ENCODE peak calls at places on chromosome 7, in ten cellular contexts. S is fibroblast of lung; E is CD4-positive, alpha-beta T cell; W is cardiac fibroblast; P is progenitor cell of endocrine pancreas; K is gastrocnemius medialis; D is WERI-Rb-1; T is AG04450; U is mucosa of descending colon; H is GM20000. C is an unnamed sample.

GRCh38 chr7:8637322-8637721 is 203.9 kb downstream of the NXPH1 start:
- DNase-seq in U (peak; percentile 7), S (no peak), H (no peak), K (no peak), T (no peak), W (no peak), P (no peak), E (no peak), D (no peak), C (no peak)

GRCh38 chr7:66768865-66769832 is 28.6 kb downstream of the RABGEF1 start:
- DNase-seq in T (no peak), H (no peak), E (no peak), S (peak; percentile 13), P (no peak), D (no peak), U (no peak), W (no peak), K (no peak), C (no peak)

GRCh38 chr7:99030145-99030856 is 113.6 kb downstream of the SMURF1 start:
- DNase-seq in T (no peak), P (no peak), U (no peak), H (no peak), E (no peak), S (no peak), W (peak; percentile 28), K (no peak), D (no peak), C (peak; percentile 68)

GRCh38 chr7:158244873-158245723 is 342.5 kb downstream of the PTPRN2 start:
- DNase-seq in D (no peak), H (peak; percentile 2), P (no peak), K (no peak), T (no peak), E (no peak), W (no peak), U (no peak), S (no peak), C (no peak)

GRCh38 chr7:148572067-148572522 is 18.5 kb upstream of the C7orf33 start:
- DNase-seq in D (no peak), T (no peak), P (no peak), U (no peak), S (no peak), K (no peak), W (no peak), H (no peak), E (no peak), C (no peak)

GRCh38 chr7:51223505-51223904 is 93.1 kb downstream of the COBL start:
- DNase-seq in K (no peak), T (no peak), E (no peak), D (no peak), U (no peak), H (no peak), S (no peak), W (no peak), P (no peak), C (peak; percentile 17)

GRCh38 chr7:74306737-74307469 is 17.7 kb downstream of the CLIP2 start:
- DNase-seq in U (no peak), W (peak; percentile 70), T (no peak), K (no peak), D (no peak), E (no peak), H (peak; percentile 55), S (peak; percentile 64), P (no peak), C (peak; percentile 83)

GRCh38 chr7:76291346-76292205 is 10.9 kb upstream of the HSPB1 start:
- DNase-seq in E (peak; percentile 89), W (peak; percentile 99), T (peak; percentile 96), S (peak; percentile 94), U (peak; percentile 95), D (peak; percentile 83), H (peak; percentile 91), P (peak; percentile 86), K (peak; percentile 82), C (peak; percentile 98)

GRCh38 chr7:158432369-158433270 is 155.0 kb downstream of the PTPRN2 start:
- DNase-seq in E (no peak), H (no peak), K (no peak), T (no peak), S (peak; percentile 67), P (peak; percentile 73), U (peak; percentile 86), D (peak; percentile 22), W (peak; percentile 64), C (no peak)

GRCh38 chr7:87570178-87570577 is 30.5 kb downstream of the ABCB1 start:
- DNase-seq in P (no peak), K (no peak), H (no peak), U (no peak), T (peak; percentile 74), W (peak; percentile 38), S (peak; percentile 77), E (no peak), D (no peak), C (no peak)

GRCh38 chr7:127152423-127152822 is 100.3 kb downstream of the GRM8 start:
- DNase-seq in P (no peak), D (no peak), K (no peak), T (no peak), W (no peak), U (no peak), E (no peak), S (no peak), H (no peak), C (no peak)

GRCh38 chr7:134174797-134175261 is 47.7 kb downstream of the LRGUK start:
- DNase-seq in W (peak; percentile 91), H (peak; percentile 52), D (no peak), K (no peak), S (peak; percentile 87), P (no peak), T (peak; percentile 33), E (no peak), U (peak; percentile 3), C (no peak)

GRCh38 chr7:57403601-57404342 is 46.2 kb upstream of the ZNF716 start:
- DNase-seq in T (no peak), K (no peak), U (peak; percentile 9), S (no peak), H (no peak), W (no peak), D (no peak), E (no peak), P (no peak), C (no peak)

GRCh38 chr7:102287465-102288146 is 938 bp downstream of the SH2B2 start:
- DNase-seq in E (no peak), S (peak; percentile 12), P (no peak), W (no peak), K (no peak), U (peak; percentile 56), H (peak; percentile 66), T (no peak), D (peak; percentile 39), C (no peak)

GRCh38 chr7:155009570-155010157 is 6.7 kb upstream of the PAXIP1 start:
- DNase-seq in H (peak; percentile 27), U (peak; percentile 38), T (no peak), K (no peak), S (no peak), W (peak; percentile 19), D (peak; percentile 51), P (no peak), E (no peak), C (no peak)
- TF ChIP-seq CTCF in H (peak; percentile 30), U (no peak), T (peak; percentile 36), K (no peak), S (peak; percentile 15), W (peak; percentile 33), D (peak; percentile 45), P (peak; percentile 56), E (peak; percentile 57), C (no peak)

GRCh38 chr7:143345428-143345900 is 17.0 kb downstream of the FAM131B start:
- DNase-seq in T (no peak), S (peak; percentile 49), D (peak; percentile 87), W (peak; percentile 19), U (peak; percentile 76), K (no peak), H (no peak), E (peak; percentile 69), P (peak; percentile 71), C (no peak)
- TF ChIP-seq CTCF in T (peak; percentile 57), S (peak; percentile 23), D (peak; percentile 89), W (peak; percentile 40), U (peak; percentile 45), K (peak; percentile 35), H (peak; percentile 47), E (peak; percentile 67), P (peak; percentile 75), C (no peak)

GRCh38 chr7:128387663-128388485 is 21.9 kb downstream of the IMPDH1 start:
- DNase-seq in W (peak; percentile 82), P (peak; percentile 79), T (peak; percentile 24), K (peak; percentile 53), D (peak; percentile 83), U (peak; percentile 77), S (peak; percentile 77), E (peak; percentile 74), H (peak; percentile 89), C (peak; percentile 87)
- TF ChIP-seq CTCF in W (peak; percentile 87), P (peak; percentile 92), T (peak; percentile 88), K (peak; percentile 85), D (peak; percentile 94), U (peak; percentile 75), S (peak; percentile 77), E (peak; percentile 82), H (peak; percentile 80), C (peak; percentile 83)

GRCh38 chr7:47581442-47581820 is 480 bp downstream of the TNS3 start:
- DNase-seq in U (peak; percentile 75), K (no peak), S (no peak), H (no peak), P (peak; percentile 41), D (no peak), E (no peak), W (peak; percentile 18), T (no peak), C (peak; percentile 76)

GRCh38 chr7:47580175-47580701 is 1.7 kb downstream of the TNS3 start:
- DNase-seq in P (no peak), E (no peak), D (no peak), H (no peak), S (peak; percentile 56), W (peak; percentile 34), U (peak; percentile 77), K (no peak), T (no peak), C (no peak)

GRCh38 chr7:47581821-47582747 is at the start of gene TNS3:
- DNase-seq in H (peak; percentile 30), P (peak; percentile 60), K (no peak), U (peak; percentile 65), T (no peak), S (peak; percentile 44), E (no peak), D (peak; percentile 54), W (peak; percentile 44), C (peak; percentile 75)

GRCh38 chr7:47579458-47579857 is 2.5 kb downstream of the TNS3 start:
- DNase-seq in S (no peak), P (no peak), W (peak; percentile 16), T (no peak), D (no peak), U (no peak), H (no peak), E (no peak), K (no peak), C (no peak)

DNA sequence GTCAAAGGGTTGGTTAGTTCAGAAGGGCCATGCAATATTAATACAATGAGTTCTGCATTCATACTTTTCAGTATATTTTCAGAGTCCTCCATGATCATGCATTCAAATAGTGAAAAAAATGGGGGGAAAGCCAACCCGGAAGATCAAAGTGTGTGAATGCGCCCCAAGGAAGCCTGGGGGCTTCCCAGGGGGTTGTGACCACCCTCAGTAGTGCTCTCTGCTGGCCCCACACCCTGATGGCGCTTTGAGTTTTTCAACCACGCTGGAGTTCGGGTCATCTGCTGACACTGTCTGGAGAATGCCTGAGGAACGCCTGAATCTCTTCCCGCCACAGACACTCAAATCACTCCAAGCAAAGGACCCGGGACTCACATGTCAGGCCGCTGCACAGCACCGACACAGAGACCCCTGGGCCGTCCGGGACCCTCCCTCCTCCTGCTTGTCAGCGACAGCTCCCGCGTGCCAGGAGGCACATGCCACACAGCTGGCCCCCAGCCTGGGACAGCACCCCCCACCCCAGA is 1.0 kb downstream of the TNS3 start:
- DNase-seq in D (peak; percentile 30), P (no peak), K (no peak), H (no peak), S (peak; percentile 36), T (no peak), U (peak; percentile 50), E (no peak), W (peak; percentile 31), C (peak; percentile 76)
- TF ChIP-seq CTCF in D (peak; percentile 44), P (no peak), K (no peak), H (no peak), S (no peak), T (no peak), U (no peak), E (no peak), W (peak; percentile 15), C (no peak)